ENCODE peak calls at places on chromosome 19, in eight cellular contexts. H is PC-3, Z is thyroid gland, F is BE2C, K is psoas muscle, N is PC-9, T is adrenal gland, C is pancreas. V is an unnamed sample. For H3K4me1, the result is how much of the 10 kb centered on the place peaks cover.

GRCh38 chr19:611506-611869 is 21.8 kb downstream of the HCN2 start:
- DNase-seq in C (no peak), N (no peak), K (no peak), Z (no peak), H (peak), T (no peak), F (no peak), V (no peak)

GRCh38 chr19:38700350-38700932 is 43.8 kb downstream of the CAPN12 start:
- DNase-seq in Z (no peak), C (no peak), F (no peak), N (no peak), T (no peak), H (no peak), K (no peak), V (no peak)

GRCh38 chr19:45200614-45201013 is 22.0 kb downstream of the BLOC1S3 start:
- DNase-seq in Z (no peak), C (no peak), F (peak), K (no peak), T (no peak), H (no peak), N (peak), V (peak)

GRCh38 chr19:48819366-48819816 is 8.6 kb upstream of the BCAT2 start:
- DNase-seq in F (no peak), Z (peak), K (peak), N (peak), C (peak), T (peak), H (peak), V (no peak)

GRCh38 chr19:46466536-46467199 is 4.7 kb downstream of the PNMA8A start:
- DNase-seq in Z (no peak), N (no peak), T (no peak), K (peak), C (no peak), F (no peak), H (peak), V (no peak)

GRCh38 chr19:38831142-38831605 is 420 bp downstream of the ECH1 start:
- DNase-seq in N (peak), C (peak), Z (peak), K (peak), H (peak), T (peak), F (peak), V (peak)

GRCh38 chr19:48135411-48135810 is 24.8 kb upstream of the PLA2G4C start:
- DNase-seq in H (no peak), F (peak), C (no peak), N (peak), Z (no peak), K (no peak), T (no peak), V (peak)

GRCh38 chr19:35813043-35813890 is 622 bp upstream of the PRODH2 start:
- DNase-seq in N (no peak), Z (no peak), T (no peak), K (no peak), H (no peak), F (no peak), C (no peak), V (no peak)

GRCh38 chr19:41871573-41872383 is 5.3 kb upstream of the CD79A start:
- DNase-seq in T (no peak), C (no peak), H (no peak), F (no peak), Z (no peak), N (no peak), K (no peak), V (peak)

GRCh38 chr19:7873304-7874079 is 698 bp downstream of the PRR36 start:
- DNase-seq in Z (peak), H (no peak), T (peak), K (no peak), F (no peak), N (no peak), C (peak), V (peak)

GRCh38 chr19:12938536-12939291 is at the start of gene CALR:
- DNase-seq in Z (peak), K (no peak), H (peak), T (no peak), F (peak), C (no peak), N (no peak), V (no peak)
- TF ChIP-seq CTCF in Z (no peak), K (peak), H (no peak), T (peak), F (peak), C (no peak), N (peak), V (peak)

GRCh38 chr19:34218818-34219164 is 35.6 kb upstream of the GARRE1 start:
- DNase-seq in N (no peak), T (no peak), K (no peak), C (no peak), F (no peak), H (no peak), Z (no peak), V (no peak)
- H3K4me1 ChIP-seq in N (under half), T (under half), K (under half), C (under half), F (under half), H (under half), Z (under half), V (under half)

GRCh38 chr19:19515764-19516519 is at the start of gene NDUFA13:
- DNase-seq in K (peak), C (peak), H (peak), T (peak), N (peak), Z (peak), F (peak), V (peak)
- TF ChIP-seq CTCF in K (peak), C (no peak), H (no peak), T (peak), N (peak), Z (no peak), F (no peak), V (peak)

GRCh38 chr19:2617393-2618165 is 84.9 kb downstream of the GNG7 start:
- DNase-seq in N (no peak), H (no peak), T (no peak), Z (no peak), F (no peak), K (no peak), C (no peak), V (no peak)
- H3K4me1 ChIP-seq in N (under half), H (under half), T (under half), Z (under half), F (under half), K (under half), C (under half), V (under half)